ENCODE peak calls at places on chromosomes 5 and 9, in four cellular contexts. U is brain pericyte, I is AG09309, K is tibial nerve. W is an unnamed sample.

GRCh38 chr5:154901276-154901675 is 36.7 kb downstream of the GEMIN5 start:
- DNase-seq in K (no peak), I (no peak), U (peak; percentile 90), W (no peak)

GRCh38 chr9:105006514-105006913 is 78.6 kb upstream of the ABCA1 start:
- DNase-seq in I (no peak), K (no peak), U (no peak), W (no peak)

GRCh38 chr5:61263072-61263471 is 69.0 kb upstream of the ZSWIM6 start:
- DNase-seq in U (no peak), I (no peak), K (no peak), W (no peak)

GRCh38 chr5:133359861-133360260 is 252.5 kb downstream of the FSTL4 start:
- DNase-seq in I (no peak), U (no peak), K (no peak), W (no peak)

GRCh38 chr9:135130266-135130976 is 43.0 kb downstream of the OLFM1 start:
- DNase-seq in U (no peak), K (no peak), I (no peak), W (no peak)

GRCh38 chr5:127359502-127359901 is 68.9 kb downstream of the MEGF10 start:
- DNase-seq in I (no peak), U (no peak), K (no peak), W (no peak)

GRCh38 chr9:36204906-36205547 is 14.3 kb downstream of the CLTA start:
- DNase-seq in I (no peak), K (no peak), U (no peak), W (no peak)

GRCh38 chr5:137300411-137301240 is 198.5 kb downstream of the SPOCK1 start:
- DNase-seq in U (no peak), I (no peak), K (no peak), W (no peak)

GRCh38 chr5:89451263-89451662 is 568.3 kb upstream of the MEF2C start:
- DNase-seq in I (no peak), U (no peak), K (no peak), W (no peak)

GRCh38 chr5:37714756-37715155 is 125.1 kb downstream of the GDNF start:
- DNase-seq in K (no peak), U (no peak), I (no peak), W (no peak)

GRCh38 chr5:145752947-145753346 is 82.2 kb downstream of the PRELID2 start:
- DNase-seq in I (peak; percentile 20), K (no peak), U (peak; percentile 65), W (no peak)

GRCh38 chr9:82923410-82924242 is 139.3 kb downstream of the RASEF start:
- DNase-seq in I (no peak), K (no peak), U (no peak), W (no peak)

GRCh38 chr9:90915693-90916092 is 114.1 kb downstream of the SYK start:
- DNase-seq in K (no peak), I (no peak), U (no peak), W (no peak)

GRCh38 chr9:80951675-80952074 is 737.7 kb downstream of the TLE1 start:
- DNase-seq in K (no peak), U (no peak), I (no peak), W (no peak)

GRCh38 chr5:56026863-56027300 is 32.1 kb upstream of the IL6ST start:
- DNase-seq in U (no peak), K (no peak), I (peak; percentile 90), W (no peak)

GRCh38 chr5:53403758-53404157 is 76.7 kb upstream of the FST start:
- DNase-seq in I (no peak), K (no peak), U (no peak), W (no peak)

GRCh38 chr5:163585206-163585605 is 79.8 kb downstream of the MAT2B start:
- DNase-seq in U (no peak), K (no peak), I (no peak), W (no peak)

GRCh38 chr9:90874194-90874593 is 72.6 kb downstream of the SYK start:
- DNase-seq in K (no peak), I (no peak), U (no peak), W (no peak)

GRCh38 chr9:83633260-83633659 is 10.3 kb downstream of the IDNK start:
- DNase-seq in K (no peak), I (no peak), U (no peak), W (no peak)

GRCh38 chr5:137058089-137058488 is 441.0 kb downstream of the SPOCK1 start:
- DNase-seq in K (no peak), U (no peak), I (no peak), W (no peak)

GRCh38 chr5:177362102-177362868 is 4.6 kb downstream of the RGS14 start:
- DNase-seq in K (no peak), U (no peak), I (no peak), W (peak; percentile 16)

GRCh38 chr9:19232117-19232829 is 1.8 kb downstream of the DENND4C start:
- DNase-seq in K (no peak), I (no peak), U (no peak), W (no peak)

GRCh38 chr5:98772415-98773213 is 849 bp upstream of the RGMB start:
- DNase-seq in I (no peak), K (peak; percentile 30), U (no peak), W (peak; percentile 48)

GRCh38 chr5:154713615-154714125 is 41.5 kb upstream of the LARP1 start:
- DNase-seq in I (no peak), U (no peak), K (no peak), W (no peak)

GRCh38 chr9:116476935-116477381 is 210.1 kb upstream of the TRIM32 start:
- DNase-seq in K (no peak), I (no peak), U (no peak), W (no peak)

GRCh38 chr5:74316064-74316586 is 324.4 kb downstream of the ENC1 start:
- DNase-seq in I (peak; percentile 89), K (no peak), U (peak; percentile 10), W (no peak)